ENCODE peak calls at places on chromosome 16, in nine cellular contexts. C is HuH-7.5; T is naive thymus-derived CD8-positive, alpha-beta T cell; F is NCI-H2029; Z is activated naive CD4-positive, alpha-beta T cell; V is NAMALWA; H is endothelial cell; A is NCI-H1694; S is central memory CD8-positive, alpha-beta T cell. W is an unnamed sample.

GRCh38 chr16:70392606-70393005 is 45.9 kb downstream of the DDX19A start:
- DNase-seq in F (no peak), C (no peak), V (no peak), Z (no peak), T (no peak), S (no peak), H (no peak), A (no peak), W (no peak)

GRCh38 chr16:1773703-1774455 is 945 bp upstream of the MRPS34 start:
- DNase-seq in V (no peak), A (no peak), S (no peak), T (no peak), H (no peak), C (no peak), F (no peak), Z (no peak), W (no peak)

GRCh38 chr16:80788016-80788415 is 16.4 kb downstream of the CDYL2 start:
- DNase-seq in T (no peak), V (no peak), S (no peak), C (no peak), H (no peak), A (no peak), F (no peak), Z (no peak), W (no peak)

GRCh38 chr16:30922960-30923535 is 324 bp upstream of the FBXL19 start:
- DNase-seq in S (peak), V (peak), Z (peak), F (peak), H (peak), T (peak), A (peak), C (peak), W (peak)

GRCh38 chr16:67897231-67897630 is 4.2 kb downstream of the PSKH1 start:
- DNase-seq in T (no peak), S (no peak), A (no peak), V (no peak), H (no peak), Z (no peak), C (no peak), F (no peak), W (no peak)

GRCh38 chr16:53619247-53619646 is 84.4 kb downstream of the RPGRIP1L start:
- DNase-seq in H (no peak), V (no peak), Z (no peak), C (no peak), T (no peak), A (no peak), F (no peak), S (no peak), W (no peak)

GRCh38 chr16:65731840-65732239 is 610.0 kb upstream of the CDH11 start:
- DNase-seq in A (no peak), F (no peak), C (no peak), S (no peak), H (no peak), V (no peak), T (no peak), Z (no peak), W (no peak)

GRCh38 chr16:2232094-2232990 is 3.9 kb upstream of the DNASE1L2 start:
- DNase-seq in T (no peak), A (no peak), F (no peak), Z (no peak), V (no peak), S (no peak), C (no peak), H (no peak), W (no peak)

GRCh38 chr16:27377666-27378485 is 24.1 kb upstream of the IL21R start:
- DNase-seq in T (no peak), H (no peak), C (no peak), F (no peak), S (no peak), Z (no peak), V (peak), A (no peak), W (no peak)

GRCh38 chr16:67516296-67517177 is 12.1 kb upstream of the RIPOR1 start:
- DNase-seq in V (no peak), T (no peak), A (no peak), C (no peak), F (no peak), Z (no peak), H (no peak), S (no peak), W (no peak)

GRCh38 chr16:83296505-83296904 is 511.3 kb upstream of the HSBP1 start:
- DNase-seq in F (no peak), V (no peak), T (no peak), A (no peak), Z (no peak), H (no peak), C (no peak), S (no peak), W (no peak)

GRCh38 chr16:84883301-84883700 is 63.5 kb downstream of the CRISPLD2 start:
- DNase-seq in H (no peak), Z (no peak), C (no peak), V (no peak), T (no peak), F (no peak), A (no peak), S (no peak), W (no peak)

GRCh38 chr16:87308826-87309225 is 8.4 kb downstream of the C16orf95 start:
- DNase-seq in C (no peak), A (no peak), T (no peak), F (no peak), S (no peak), H (no peak), Z (no peak), V (no peak), W (no peak)

GRCh38 chr16:70018254-70018653 is 67.1 kb downstream of the CLEC18A start:
- DNase-seq in S (no peak), T (peak), A (peak), F (no peak), C (peak), H (no peak), V (peak), Z (no peak), W (peak)

GRCh38 chr16:85462405-85463227 is 150.5 kb upstream of the GSE1 start:
- DNase-seq in V (no peak), H (no peak), A (no peak), F (peak), T (no peak), S (no peak), Z (no peak), C (peak), W (no peak)

GRCh38 chr16:14155572-14156213 is 84.6 kb downstream of the MRTFB start:
- DNase-seq in C (no peak), H (no peak), T (no peak), Z (no peak), A (no peak), S (no peak), F (no peak), V (no peak), W (no peak)

GRCh38 chr16:70395345-70395901 is 43.5 kb downstream of the ST3GAL2 start:
- DNase-seq in T (peak), S (peak), H (peak), V (peak), C (peak), Z (peak), A (no peak), F (no peak), W (peak)

GRCh38 chr16:85259115-85259830 is 147.0 kb upstream of the CIBAR2 start:
- DNase-seq in Z (no peak), V (peak), C (no peak), T (no peak), A (no peak), H (no peak), F (no peak), S (no peak), W (no peak)

GRCh38 chr16:15708997-15709396 is 59.0 kb downstream of the NDE1 start:
- DNase-seq in F (no peak), V (no peak), T (no peak), S (no peak), A (no peak), Z (no peak), H (no peak), C (no peak), W (no peak)

GRCh38 chr16:12497558-12497957 is 306.1 kb downstream of the CPPED1 start:
- DNase-seq in Z (no peak), S (no peak), V (no peak), C (no peak), F (no peak), A (no peak), T (no peak), H (no peak), W (no peak)

GRCh38 chr16:21159281-21159951 is 942 bp downstream of the LDAF1 start:
- DNase-seq in Z (no peak), T (peak), H (peak), S (no peak), A (no peak), F (no peak), C (no peak), V (peak), W (peak)

GRCh38 chr16:85126383-85126730 is 14.1 kb upstream of the CIBAR2 start:
- DNase-seq in V (no peak), C (no peak), A (peak), Z (no peak), F (no peak), H (no peak), S (no peak), T (no peak), W (no peak)

GRCh38 chr16:893360-893759 is 77.4 kb downstream of the LMF1 start:
- DNase-seq in F (no peak), S (no peak), Z (no peak), H (no peak), A (no peak), T (no peak), C (no peak), V (peak), W (no peak)

GRCh38 chr16:19785081-19785480 is 67.0 kb downstream of the IQCK start:
- DNase-seq in Z (no peak), F (no peak), S (no peak), V (no peak), T (no peak), A (no peak), H (no peak), C (no peak), W (no peak)

GRCh38 chr16:20866161-20866772 is 33.9 kb downstream of the DCUN1D3 start:
- DNase-seq in T (no peak), Z (no peak), H (no peak), C (no peak), V (no peak), S (no peak), A (no peak), F (no peak), W (no peak)

GRCh38 chr16:70706948-70707465 is 21.2 kb upstream of the MTSS2 start:
- DNase-seq in T (no peak), V (no peak), C (no peak), H (no peak), A (no peak), F (no peak), S (no peak), Z (no peak), W (no peak)

GRCh38 chr16:53775821-53776431 is 72.0 kb downstream of the FTO start:
- DNase-seq in F (no peak), Z (no peak), C (no peak), H (no peak), A (no peak), S (no peak), V (no peak), T (no peak), W (no peak)

GRCh38 chr16:89104930-89105571 is 11.4 kb downstream of the ACSF3 start:
- DNase-seq in Z (no peak), V (no peak), T (no peak), H (no peak), A (no peak), S (no peak), F (no peak), C (no peak), W (no peak)

GRCh38 chr16:86517652-86518258 is 7.4 kb downstream of the FOXF1 start:
- DNase-seq in T (no peak), A (no peak), Z (no peak), V (peak), F (no peak), S (no peak), C (peak), H (peak), W (no peak)

GRCh38 chr16:73214825-73215481 is 167.0 kb upstream of the ZFHX3 start:
- DNase-seq in Z (no peak), C (no peak), A (peak), F (no peak), S (no peak), T (no peak), V (no peak), H (no peak), W (no peak)

GRCh38 chr16:82181456-82182185 is 11.6 kb upstream of the MPHOSPH6 start:
- DNase-seq in Z (no peak), F (peak), A (peak), T (no peak), C (no peak), V (no peak), H (no peak), S (no peak), W (no peak)

GRCh38 chr16:57472665-57473060 is 10.2 kb downstream of the POLR2C start:
- DNase-seq in H (no peak), C (no peak), V (no peak), T (no peak), F (no peak), A (no peak), S (no peak), Z (no peak), W (no peak)